ENCODE peak calls at places on chromosome 2, in four cellular contexts. U is skeletal muscle cell, K is AG08395, B is BE2C. H is an unnamed sample.
A peak's percentile ranks its signal among the peaks of the same experiment; 100 is the strongest.

GRCh38 chr2:64753384-64753783 is 99.7 kb upstream of the SERTAD2 start:
- DNase-seq in K (no peak), B (no peak), U (no peak), H (no peak)

GRCh38 chr2:230564805-230565779 is 147.6 kb upstream of the CAB39 start:
- DNase-seq in B (no peak), U (peak; percentile 56), K (peak; percentile 24), H (no peak)

GRCh38 chr2:50594233-50594632 is 437.7 kb downstream of the NRXN1 start:
- DNase-seq in K (no peak), B (no peak), U (no peak), H (no peak)

GRCh38 chr2:101081508-101081907 is 69.7 kb downstream of the TBC1D8 start:
- DNase-seq in U (no peak), K (no peak), B (no peak), H (no peak)

GRCh38 chr2:233422050-233422639 is 67.9 kb downstream of the DGKD start:
- DNase-seq in B (no peak), K (no peak), U (no peak), H (no peak)

GRCh38 chr2:152861349-152861942 is 143.0 kb downstream of the ARL6IP6 start:
- DNase-seq in B (peak; percentile 34), U (no peak), K (peak; percentile 13), H (no peak)

GRCh38 chr2:207082619-207083018 is 83.1 kb downstream of the KLF7 start:
- DNase-seq in U (no peak), B (no peak), K (no peak), H (no peak)

GRCh38 chr2:2683581-2683980 is 352.5 kb upstream of the MYT1L start:
- DNase-seq in K (no peak), B (no peak), U (no peak), H (no peak)

GRCh38 chr2:172311921-172312345 is 115.5 kb upstream of the ITGA6 start:
- DNase-seq in U (peak; percentile 54), K (no peak), B (no peak), H (no peak)

H was measured in GM04504.